ENCODE peak calls at places on chromosomes 11 and 22, in four cellular contexts. B is breast epithelium, V is heart left ventricle, K is spleen. G is an unnamed sample.

GRCh38 chr22:44002324-44002723 is 21.8 kb upstream of the PARVB start:
- DNase-seq in B (no peak), V (no peak), K (no peak), G (no peak)

GRCh38 chr22:36197065-36197440 is 4.6 kb downstream of the APOL4 start:
- DNase-seq in B (no peak), V (no peak), K (no peak), G (no peak)

GRCh38 chr11:120928506-120929062 is 95.3 kb upstream of the TBCEL start:
- DNase-seq in B (no peak), V (no peak), K (no peak), G (no peak)

GRCh38 chr11:118152552-118153471 is at the start of gene SCN4B:
- DNase-seq in B (no peak), V (peak), K (no peak), G (peak)

GRCh38 chr11:114846040-114846791 is 167.9 kb downstream of the NXPE2 start:
- DNase-seq in B (no peak), V (no peak), K (no peak), G (peak)

GRCh38 chr22:20867179-20868099 is 8.6 kb downstream of the SNAP29 start:
- DNase-seq in B (no peak), V (no peak), K (no peak), G (no peak)

GRCh38 chr11:17164361-17165246 is 43.2 kb downstream of the PIK3C2A start:
- DNase-seq in B (no peak), V (no peak), K (no peak), G (no peak)

GRCh38 chr11:27184458-27185312 is 144.1 kb downstream of the BBOX1 start:
- DNase-seq in B (no peak), V (no peak), K (no peak), G (no peak)

GRCh38 chr11:33606762-33607161 is 93.9 kb downstream of the C11orf91 start:
- DNase-seq in B (no peak), V (no peak), K (no peak), G (no peak)

GRCh38 chr11:28628412-28628811 is 520.2 kb downstream of the METTL15 start:
- DNase-seq in B (no peak), V (no peak), K (no peak), G (no peak)

GRCh38 chr22:36194971-36195370 is 6.6 kb downstream of the APOL4 start:
- DNase-seq in B (peak), V (peak), K (peak), G (no peak)

GRCh38 chr22:33515733-33516297 is 404.5 kb downstream of the LARGE1 start:
- DNase-seq in B (no peak), V (no peak), K (no peak), G (no peak)

GRCh38 chr11:120337133-120337895 is 1.1 kb downstream of the ARHGEF12 start:
- DNase-seq in B (no peak), V (no peak), K (peak), G (peak)

GRCh38 chr11:86595401-86595800 is 77.0 kb downstream of the ME3 start:
- DNase-seq in B (no peak), V (no peak), K (no peak), G (no peak)

GRCh38 chr11:100865443-100865842 is 178.4 kb downstream of the ARHGAP42 start:
- DNase-seq in B (no peak), V (no peak), K (no peak), G (no peak)
- H3K27ac ChIP-seq in B (no peak), V (no peak), K (no peak), G (no peak)

GRCh38 chr11:126661051-126661450 is 305.6 kb downstream of the ST3GAL4 start:
- DNase-seq in B (no peak), V (no peak), K (no peak), G (no peak)

GRCh38 chr11:126664193-126664592 is 308.7 kb downstream of the ST3GAL4 start:
- DNase-seq in B (no peak), V (no peak), K (no peak), G (no peak)

GRCh38 chr11:126664643-126665042 is 309.2 kb downstream of the ST3GAL4 start:
- DNase-seq in B (no peak), V (no peak), K (no peak), G (no peak)

GRCh38 chr11:126658306-126659056 is 303.0 kb downstream of the ST3GAL4 start:
- DNase-seq in B (no peak), V (no peak), K (no peak), G (no peak)

GRCh38 chr11:126662055-126662790 is 306.7 kb downstream of the ST3GAL4 start:
- DNase-seq in B (no peak), V (no peak), K (no peak), G (no peak)
- H3K27ac ChIP-seq in B (no peak), V (no peak), K (no peak), G (peak)

GRCh38 chr11:77821349-77821851 is 456 bp downstream of the AAMDC start:
- DNase-seq in B (no peak), V (peak), K (peak), G (no peak)

GRCh38 chr11:77819411-77819920 is 1.1 kb downstream of the RSF1 start:
- DNase-seq in B (peak), V (peak), K (peak), G (peak)

GRCh38 chr11:77820565-77821348 is at the start of the genes AAMDC and RSF1:
- DNase-seq in B (peak), V (peak), K (peak), G (peak)

GRCh38 chr11:77823775-77824174 is 2.8 kb downstream of the AAMDC start:
- DNase-seq in B (no peak), V (no peak), K (no peak), G (no peak)

GRCh38 chr11:77819921-77820564 is 479 bp downstream of the RSF1 start:
- DNase-seq in B (peak), V (peak), K (no peak), G (peak)
- H3K27ac ChIP-seq in B (peak), V (peak), K (peak), G (peak)

GRCh38 chr11:128465531-128465930 is 121.8 kb downstream of the ETS1 start:
- DNase-seq in B (no peak), V (no peak), K (no peak), G (no peak)
- H3K27ac ChIP-seq in B (peak), V (peak), K (peak), G (no peak)

GRCh38 chr22:37844904-37845334 is 785 bp upstream of the ANKRD54 start:
- DNase-seq in B (no peak), V (no peak), K (no peak), G (no peak)

GRCh38 chr22:37843746-37844089 is 416 bp downstream of the ANKRD54 start:
- DNase-seq in B (no peak), V (no peak), K (peak), G (no peak)

GRCh38 chr22:37846433-37846832 is 2.3 kb upstream of the ANKRD54 start:
- DNase-seq in B (no peak), V (no peak), K (no peak), G (no peak)

GRCh38 chr22:37842015-37842793 is 1.9 kb downstream of the ANKRD54 start:
- DNase-seq in B (no peak), V (no peak), K (no peak), G (no peak)
- H3K27ac ChIP-seq in B (no peak), V (no peak), K (no peak), G (no peak)

G was measured in substantia nigra.